ENCODE peak calls at places on chromosome 15, in eight cellular contexts. J is Daoy, R is COR-L47, L is neural crest cell, W is cardiac muscle cell, N is endothelial cell, F is EL, H is epithelial cell of esophagus. C is an unnamed sample.

GRCh38 chr15:78399081-78399480 is 38.9 kb upstream of the IREB2 start:
- DNase-seq in J (no peak), R (no peak), L (no peak), W (no peak), N (no peak), F (no peak), H (peak), C (no peak)

GRCh38 chr15:50884583-50884982 is 23.9 kb upstream of the AP4E1 start:
- DNase-seq in J (peak), R (no peak), L (no peak), W (no peak), N (no peak), F (peak), H (peak), C (no peak)

GRCh38 chr15:33405096-33405495 is 94.3 kb downstream of the RYR3 start:
- DNase-seq in J (no peak), R (no peak), L (no peak), W (no peak), N (no peak), F (no peak), H (no peak), C (no peak)

GRCh38 chr15:92714071-92714456 is 58.5 kb upstream of the FAM174B start:
- DNase-seq in J (peak), R (peak), L (no peak), W (peak), N (peak), F (peak), H (peak), C (no peak)

GRCh38 chr15:69748131-69748530 is 295.5 kb downstream of the RPLP1 start:
- DNase-seq in J (no peak), R (no peak), L (no peak), W (no peak), N (no peak), F (no peak), H (no peak), C (no peak)

GRCh38 chr15:98891301-98891700 is 116.3 kb downstream of the PGPEP1L start:
- DNase-seq in J (no peak), R (no peak), L (no peak), W (no peak), N (no peak), F (no peak), H (no peak), C (no peak)

GRCh38 chr15:43912991-43913927 is 86.5 kb downstream of the WDR76 start:
- DNase-seq in J (peak), R (no peak), L (no peak), W (no peak), N (no peak), F (peak), H (peak), C (no peak)

GRCh38 chr15:65421360-65422215 is 1.2 kb downstream of the IGDCC4 start:
- DNase-seq in J (peak), R (no peak), L (peak), W (peak), N (peak), F (peak), H (no peak), C (no peak)

GRCh38 chr15:90091156-90091931 is 10.9 kb downstream of the IDH2 start:
- DNase-seq in J (no peak), R (no peak), L (no peak), W (no peak), N (no peak), F (no peak), H (no peak), C (no peak)

GRCh38 chr15:73922186-73923151 is 3.8 kb upstream of the LOXL1 start:
- DNase-seq in J (peak), R (no peak), L (no peak), W (peak), N (no peak), F (peak), H (no peak), C (no peak)

C was measured in Right ventricle myocardium inferior.